ENCODE peak calls at places on chromosomes 12 and 14, in eight cellular contexts. M is psoas muscle; S is endodermal cell; L is neural progenitor cell; K is CD8-positive, alpha-beta T cell; W is ovary; V is Peyer's patch; O is fibroblast of mammary gland. U is an unnamed sample.

GRCh38 chr14:105219043-105219612 is 29.2 kb upstream of the BTBD6 start:
- DNase-seq in M (no peak), S (no peak), L (no peak), K (no peak), W (no peak), V (no peak), O (no peak), U (no peak)

GRCh38 chr12:49283541-49284429 is 11.2 kb upstream of the PRPH start:
- DNase-seq in M (no peak), S (peak), L (no peak), K (no peak), W (no peak), V (peak), O (no peak), U (no peak)

GRCh38 chr12:108819920-108820699 is 37.3 kb downstream of the SSH1 start:
- DNase-seq in M (no peak), S (no peak), L (no peak), K (no peak), W (no peak), V (no peak), O (no peak), U (no peak)

GRCh38 chr12:51246254-51246853 is 7.7 kb downstream of the DAZAP2 start:
- DNase-seq in M (no peak), S (peak), L (no peak), K (no peak), W (no peak), V (no peak), O (peak), U (peak)

GRCh38 chr12:130839770-130840355 is 813 bp upstream of the STX2 start:
- DNase-seq in M (no peak), S (no peak), L (no peak), K (no peak), W (no peak), V (no peak), O (no peak), U (no peak)

GRCh38 chr14:84036863-84037262 is 1493.1 kb upstream of the FLRT2 start:
- DNase-seq in M (no peak), S (no peak), L (no peak), K (no peak), W (no peak), V (no peak), O (peak), U (peak)

GRCh38 chr14:101020971-101021370 is 117.4 kb upstream of the RTL1 start:
- DNase-seq in M (no peak), S (peak), L (no peak), K (peak), W (peak), V (peak), O (no peak), U (no peak)

GRCh38 chr14:103512701-103513611 is 9.7 kb downstream of the CKB start:
- DNase-seq in M (peak), S (peak), L (no peak), K (no peak), W (no peak), V (peak), O (peak), U (peak)

GRCh38 chr14:61260939-61261776 is 20.0 kb downstream of the TMEM30B start:
- DNase-seq in M (no peak), S (peak), L (no peak), K (no peak), W (no peak), V (no peak), O (peak), U (peak)

GRCh38 chr12:2129076-2129475 is 76.3 kb downstream of the CACNA1C start:
- DNase-seq in M (no peak), S (no peak), L (no peak), K (no peak), W (no peak), V (no peak), O (peak), U (peak)

GRCh38 chr14:84225243-84225642 is 1304.7 kb upstream of the FLRT2 start:
- DNase-seq in M (no peak), S (no peak), L (no peak), K (no peak), W (peak), V (no peak), O (no peak), U (peak)

GRCh38 chr12:121060149-121061001 is 21.3 kb upstream of the OASL start:
- DNase-seq in M (no peak), S (peak), L (peak), K (peak), W (peak), V (peak), O (peak), U (peak)

GRCh38 chr14:32683679-32684078 is 255.0 kb upstream of the NPAS3 start:
- DNase-seq in M (no peak), S (no peak), L (no peak), K (no peak), W (no peak), V (no peak), O (no peak), U (no peak)

GRCh38 chr12:20423557-20423956 is 55.2 kb downstream of the PDE3A start:
- DNase-seq in M (no peak), S (peak), L (peak), K (no peak), W (no peak), V (no peak), O (no peak), U (no peak)

GRCh38 chr12:109923481-109924245 is 23.6 kb downstream of the TCHP start:
- DNase-seq in M (no peak), S (no peak), L (no peak), K (no peak), W (no peak), V (no peak), O (no peak), U (no peak)

GRCh38 chr12:115450710-115451109 is 766.7 kb upstream of the TBX3 start:
- DNase-seq in M (no peak), S (no peak), L (no peak), K (no peak), W (no peak), V (no peak), O (no peak), U (no peak)

GRCh38 chr12:93183940-93184663 is 193.6 kb upstream of the NUDT4 start:
- DNase-seq in M (peak), S (no peak), L (no peak), K (no peak), W (peak), V (peak), O (peak), U (no peak)

GRCh38 chr12:27343255-27344000 is 10.8 kb downstream of the BMAL2 start:
- DNase-seq in M (no peak), S (no peak), L (no peak), K (no peak), W (no peak), V (no peak), O (peak), U (peak)

GRCh38 chr12:49885118-49885517 is 18.6 kb downstream of the FAIM2 start:
- DNase-seq in M (no peak), S (peak), L (peak), K (no peak), W (no peak), V (no peak), O (no peak), U (no peak)

GRCh38 chr14:97697772-97698171 is 900.6 kb downstream of the VRK1 start:
- DNase-seq in M (no peak), S (no peak), L (no peak), K (peak), W (no peak), V (no peak), O (no peak), U (no peak)

GRCh38 chr12:130227641-130228040 is 65.4 kb downstream of the FZD10 start:
- DNase-seq in M (no peak), S (peak), L (no peak), K (no peak), W (no peak), V (no peak), O (no peak), U (no peak)

GRCh38 chr12:11662369-11662768 is 12.9 kb downstream of the ETV6 start:
- DNase-seq in M (no peak), S (no peak), L (no peak), K (no peak), W (no peak), V (no peak), O (no peak), U (no peak)

GRCh38 chr14:61438860-61439765 is 117.7 kb downstream of the PRKCH start:
- DNase-seq in M (peak), S (peak), L (peak), K (peak), W (no peak), V (peak), O (peak), U (peak)

DNA sequence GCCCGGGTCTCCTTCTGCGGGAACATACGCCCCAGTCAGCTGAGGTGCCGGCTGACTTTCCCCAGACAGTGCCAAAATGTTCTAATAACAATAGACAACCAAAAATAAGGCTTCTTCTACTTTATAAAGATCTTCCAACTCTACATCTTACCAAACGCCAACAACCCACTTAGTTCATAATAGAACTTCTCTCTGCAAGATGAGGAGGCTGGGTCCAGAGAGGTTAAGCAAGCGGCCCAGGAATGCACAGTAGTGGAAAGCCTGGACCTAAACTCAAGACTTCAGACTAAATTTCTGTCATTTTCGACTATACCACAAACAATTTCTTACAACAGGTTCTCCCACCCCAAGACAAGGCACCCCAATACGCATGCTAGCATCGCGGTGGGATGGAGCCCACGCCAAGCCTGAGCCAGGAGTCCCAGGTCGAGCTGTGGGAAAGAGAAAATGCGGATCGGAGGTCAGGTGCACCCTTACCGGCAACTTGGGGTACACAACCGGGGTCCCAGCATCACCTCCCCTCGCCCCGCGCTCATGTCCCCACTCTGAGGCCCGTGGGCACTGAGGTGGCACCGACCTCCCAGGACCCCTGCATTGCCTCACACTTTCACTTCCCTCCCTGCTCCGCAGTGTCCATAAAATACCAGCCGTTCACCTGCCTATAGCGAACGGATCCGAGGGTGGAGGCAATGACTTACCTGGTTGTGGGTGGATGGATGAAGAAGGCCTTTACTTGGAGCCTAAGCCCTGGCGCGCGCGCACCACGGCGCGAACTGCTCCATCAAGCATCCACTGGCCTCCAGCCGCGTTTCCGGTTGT is 42.1 kb upstream of the TBX5 start:
- DNase-seq in M (no peak), S (peak), L (no peak), K (no peak), W (no peak), V (no peak), O (no peak), U (no peak)
- H3K4me3 ChIP-seq in M (no peak), S (no peak), L (no peak), K (no peak), W (no peak), V (no peak), O (no peak), U (no peak)

GRCh38 chr14:65373011-65373670 is 39.4 kb upstream of the FUT8 start:
- DNase-seq in M (no peak), S (peak), L (no peak), K (no peak), W (no peak), V (no peak), O (no peak), U (no peak)
- H3K4me3 ChIP-seq in M (peak), S (no peak), L (no peak), K (no peak), W (no peak), V (no peak), O (no peak), U (no peak)

GRCh38 chr14:93938766-93939303 is 11.7 kb downstream of the FAM181A start:
- DNase-seq in M (no peak), S (peak), L (no peak), K (no peak), W (no peak), V (no peak), O (no peak), U (no peak)
- H3K4me3 ChIP-seq in M (no peak), S (peak), L (peak), K (peak), W (no peak), V (peak), O (no peak), U (no peak)

GRCh38 chr12:19191563-19191962 is 62.0 kb downstream of the PLEKHA5 start:
- DNase-seq in M (no peak), S (no peak), L (no peak), K (no peak), W (no peak), V (no peak), O (no peak), U (no peak)

GRCh38 chr12:19190292-19191031 is 60.9 kb downstream of the PLEKHA5 start:
- DNase-seq in M (no peak), S (no peak), L (no peak), K (no peak), W (no peak), V (no peak), O (peak), U (peak)

GRCh38 chr12:19192709-19193108 is 63.2 kb downstream of the PLEKHA5 start:
- DNase-seq in M (no peak), S (no peak), L (no peak), K (no peak), W (no peak), V (no peak), O (no peak), U (no peak)

GRCh38 chr12:19189522-19189921 is 60.0 kb downstream of the PLEKHA5 start:
- DNase-seq in M (no peak), S (no peak), L (no peak), K (no peak), W (no peak), V (no peak), O (no peak), U (no peak)

DNA sequence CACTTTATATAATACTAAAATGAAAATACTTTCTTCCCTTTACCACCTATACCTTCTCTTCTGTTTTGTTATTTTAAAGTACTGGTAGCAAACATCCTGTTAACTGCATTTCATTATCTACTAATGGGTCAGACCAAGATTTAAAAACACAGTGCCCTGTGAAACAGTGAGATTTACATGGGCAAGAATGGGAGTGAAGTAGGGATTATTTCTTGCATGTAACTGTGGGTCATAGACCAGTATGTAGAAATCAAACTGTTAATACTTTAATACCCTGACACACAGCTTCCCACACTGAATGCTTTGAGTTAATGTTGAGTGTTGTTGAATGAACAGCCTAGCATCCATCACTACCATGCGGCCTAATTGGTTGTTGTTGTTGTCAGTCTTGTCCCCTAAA is 61.6 kb downstream of the PLEKHA5 start:
- DNase-seq in M (no peak), S (no peak), L (no peak), K (no peak), W (no peak), V (no peak), O (no peak), U (no peak)
- H3K4me3 ChIP-seq in M (no peak), S (peak), L (no peak), K (no peak), W (no peak), V (no peak), O (no peak), U (no peak)

DNA sequence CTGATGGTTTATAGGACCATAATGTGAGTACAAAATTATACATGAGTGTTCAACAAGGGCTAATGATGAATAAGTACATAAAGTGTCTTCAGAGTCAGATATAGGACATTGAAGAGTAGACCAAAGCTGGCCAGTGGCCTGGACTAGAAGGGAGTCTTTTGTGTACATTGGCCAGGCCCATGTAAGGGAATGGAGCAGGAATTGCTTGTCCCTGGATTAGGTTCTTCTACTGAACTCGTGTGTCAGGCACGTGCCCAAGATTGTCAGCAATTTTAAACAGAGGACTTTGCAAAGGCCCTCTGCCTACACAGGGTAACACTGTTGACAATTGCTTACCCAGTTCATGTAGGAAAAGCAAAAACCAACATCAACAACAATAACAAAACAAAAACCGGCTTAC is 196.0 kb upstream of the SEL1L start:
- DNase-seq in M (no peak), S (no peak), L (no peak), K (no peak), W (no peak), V (no peak), O (no peak), U (no peak)
- H3K4me3 ChIP-seq in M (no peak), S (no peak), L (no peak), K (no peak), W (no peak), V (no peak), O (no peak), U (no peak)

U was measured in foreskin fibroblast.